ENCODE peak calls at places on chromosomes 5 and 9, in five cellular contexts. V is NCI-H2029, I is iPS-NIHi11, A is AG08396, F is activated T-cell treated with anti-CD3 and anti-CD28 coated beads for 1 hour. J is an unnamed sample.

GRCh38 chr9:69085523-69086283 is 50.2 kb downstream of the FXN start:
- DNase-seq in V (peak), I (no peak), A (no peak), F (no peak), J (peak)

GRCh38 chr9:131618071-131618479 is 72.8 kb downstream of the PRRT1B start:
- DNase-seq in V (peak), I (no peak), A (no peak), F (no peak), J (no peak)

GRCh38 chr5:169286572-169287325 is 14.2 kb downstream of the SLIT3 start:
- DNase-seq in V (no peak), I (no peak), A (no peak), F (no peak), J (peak)

GRCh38 chr5:27727254-27727653 is 688.9 kb upstream of the CDH9 start:
- DNase-seq in V (no peak), I (no peak), A (no peak), F (no peak), J (no peak)

GRCh38 chr5:5306696-5307095 is 115.8 kb upstream of the ICE1 start:
- DNase-seq in V (no peak), I (no peak), A (no peak), F (no peak), J (peak)

GRCh38 chr9:98522487-98522886 is 186.2 kb downstream of the GABBR2 start:
- DNase-seq in V (no peak), I (no peak), A (no peak), F (no peak), J (no peak)

GRCh38 chr9:118533850-118534249 is 829.6 kb downstream of the TLR4 start:
- DNase-seq in V (no peak), I (no peak), A (no peak), F (no peak), J (no peak)

GRCh38 chr5:72821776-72822175 is 5.3 kb downstream of the TNPO1 start:
- DNase-seq in V (no peak), I (no peak), A (no peak), F (no peak), J (no peak)

GRCh38 chr5:142327111-142327842 is 2.5 kb upstream of the SPRY4 start:
- DNase-seq in V (no peak), I (no peak), A (peak), F (no peak), J (peak)

GRCh38 chr9:129579294-129579693 is 41.6 kb downstream of the C9orf50 start:
- DNase-seq in V (no peak), I (no peak), A (no peak), F (no peak), J (no peak)

GRCh38 chr9:135476981-135477380 is 2.6 kb upstream of the PPP1R26 start:
- DNase-seq in V (no peak), I (no peak), A (no peak), F (no peak), J (peak)

GRCh38 chr9:123266655-123267421 is 1.5 kb downstream of the STRBP start:
- DNase-seq in V (no peak), I (no peak), A (no peak), F (no peak), J (no peak)

GRCh38 chr9:125521462-125522327 is 185.3 kb downstream of the MAPKAP1 start:
- DNase-seq in V (no peak), I (no peak), A (peak), F (no peak), J (peak)

GRCh38 chr5:141747152-141747640 is 65.2 kb upstream of the ARAP3 start:
- DNase-seq in V (peak), I (peak), A (peak), F (no peak), J (peak)

GRCh38 chr5:125291447-125291846 is 545.0 kb upstream of the ZNF608 start:
- DNase-seq in V (no peak), I (no peak), A (no peak), F (no peak), J (no peak)

GRCh38 chr5:54757541-54757940 is 227.9 kb downstream of the ESM1 start:
- DNase-seq in V (no peak), I (no peak), A (no peak), F (no peak), J (no peak)

GRCh38 chr5:142399899-142400298 is 75.1 kb upstream of the SPRY4 start:
- DNase-seq in V (no peak), I (no peak), A (no peak), F (no peak), J (no peak)

GRCh38 chr9:136354592-136355085 is 8.9 kb downstream of the DNLZ start:
- DNase-seq in V (no peak), I (no peak), A (peak), F (no peak), J (peak)

GRCh38 chr9:69590241-69590640 is 81.9 kb downstream of the APBA1 start:
- DNase-seq in V (no peak), I (no peak), A (no peak), F (no peak), J (no peak)

GRCh38 chr9:117682955-117683710 is 21.1 kb upstream of the TLR4 start:
- DNase-seq in V (no peak), I (no peak), A (no peak), F (no peak), J (no peak)

GRCh38 chr5:78549043-78549442 is 99.5 kb downstream of the LHFPL2 start:
- DNase-seq in V (no peak), I (no peak), A (no peak), F (no peak), J (no peak)

GRCh38 chr5:113053614-113054013 is 77.0 kb downstream of the DCP2 start:
- DNase-seq in V (no peak), I (no peak), A (peak), F (no peak), J (no peak)

GRCh38 chr5:151274666-151275065 is 21.7 kb downstream of the GM2A start:
- DNase-seq in V (no peak), I (no peak), A (no peak), F (no peak), J (no peak)

GRCh38 chr5:133226186-133226585 is 174.4 kb downstream of the HSPA4 start:
- DNase-seq in V (no peak), I (no peak), A (no peak), F (no peak), J (no peak)

GRCh38 chr9:85940275-85940831 is 593 bp upstream of the NAA35 start:
- DNase-seq in V (no peak), I (peak), A (no peak), F (no peak), J (no peak)

J was measured in GM03348.